ENCODE peak calls at places on chromosomes 16 and 17, in four cellular contexts. One of them, this sample, is unnamed.

GRCh38 chr17:21275579-21276339 is 8.8 kb upstream of the MAP2K3 start:
- DNase-seq in HepG2: peak
- DNase-seq in SK-N-SH: peak
- DNase-seq in GM12878: peak
- DNase-seq in this sample: peak

GRCh38 chr17:82062984-82063368 is 2.6 kb downstream of the DUS1L start:
- DNase-seq in SK-N-SH: no peak
- DNase-seq in HepG2: no peak
- DNase-seq in GM12878: no peak
- DNase-seq in this sample: no peak

GRCh38 chr16:9152649-9153501 is 61.4 kb downstream of the HAPSTR1 start:
- DNase-seq in SK-N-SH: no peak
- DNase-seq in GM12878: no peak
- DNase-seq in HepG2: no peak
- DNase-seq in this sample: no peak

GRCh38 chr16:962366-962765 is 8.4 kb downstream of the LMF1 start:
- DNase-seq in HepG2: no peak
- DNase-seq in GM12878: no peak
- DNase-seq in SK-N-SH: no peak
- DNase-seq in this sample: no peak

GRCh38 chr17:79624658-79625478 is 14.0 kb upstream of the RBFOX3 start:
- DNase-seq in SK-N-SH: peak
- DNase-seq in HepG2: no peak
- DNase-seq in GM12878: no peak
- DNase-seq in this sample: peak

GRCh38 chr17:43753488-43754129 is 5.0 kb downstream of the SOST start:
- DNase-seq in GM12878: peak
- DNase-seq in SK-N-SH: no peak
- DNase-seq in HepG2: no peak
- DNase-seq in this sample: no peak

GRCh38 chr17:50603340-50603739 is 31.3 kb upstream of the ABCC3 start:
- DNase-seq in SK-N-SH: peak
- DNase-seq in HepG2: peak
- DNase-seq in GM12878: no peak
- DNase-seq in this sample: no peak

GRCh38 chr17:385195-385835 is 32.7 kb upstream of the RPH3AL start:
- DNase-seq in GM12878: no peak
- DNase-seq in SK-N-SH: peak
- DNase-seq in HepG2: no peak
- DNase-seq in this sample: peak

GRCh38 chr16:65119905-65120341 is 1.9 kb downstream of the CDH11 start:
- DNase-seq in GM12878: no peak
- DNase-seq in SK-N-SH: no peak
- DNase-seq in HepG2: no peak
- DNase-seq in this sample: no peak

GRCh38 chr16:56425439-56425832 is at the start of gene AMFR:
- DNase-seq in SK-N-SH: peak
- DNase-seq in HepG2: peak
- DNase-seq in GM12878: no peak
- DNase-seq in this sample: peak

GRCh38 chr17:32927201-32927723 is 691 bp upstream of the TMEM98 start:
- DNase-seq in SK-N-SH: no peak
- DNase-seq in GM12878: no peak
- DNase-seq in HepG2: peak
- DNase-seq in this sample: no peak

GRCh38 chr16:55257971-55258613 is 65.9 kb upstream of the IRX6 start:
- DNase-seq in SK-N-SH: peak
- DNase-seq in GM12878: no peak
- DNase-seq in HepG2: peak
- DNase-seq in this sample: peak

GRCh38 chr16:68091604-68092261 is 6.6 kb downstream of the NFATC3 start:
- DNase-seq in SK-N-SH: no peak
- DNase-seq in HepG2: peak
- DNase-seq in GM12878: no peak
- DNase-seq in this sample: no peak

GRCh38 chr17:81157848-81158687 is 7.2 kb upstream of the PVALEF start:
- DNase-seq in HepG2: no peak
- DNase-seq in GM12878: no peak
- DNase-seq in SK-N-SH: no peak
- DNase-seq in this sample: no peak

GRCh38 chr16:83878838-83879237 is 20.1 kb upstream of the MLYCD start:
- DNase-seq in SK-N-SH: peak
- DNase-seq in GM12878: no peak
- DNase-seq in HepG2: peak
- DNase-seq in this sample: no peak

GRCh38 chr17:48478224-48479013 is 48.4 kb upstream of the SKAP1 start:
- DNase-seq in GM12878: peak
- DNase-seq in SK-N-SH: no peak
- DNase-seq in HepG2: no peak
- DNase-seq in this sample: no peak

GRCh38 chr17:50765454-50766221 is 1.7 kb downstream of the ANKRD40CL start:
- DNase-seq in HepG2: peak
- DNase-seq in SK-N-SH: no peak
- DNase-seq in GM12878: peak
- DNase-seq in this sample: no peak

GRCh38 chr17:49687878-49688491 is 10.1 kb upstream of the SPOP start:
- DNase-seq in GM12878: no peak
- DNase-seq in HepG2: peak
- DNase-seq in SK-N-SH: no peak
- DNase-seq in this sample: no peak

GRCh38 chr16:66705790-66706505 is 9.4 kb upstream of the CMTM4 start:
- DNase-seq in GM12878: no peak
- DNase-seq in HepG2: no peak
- DNase-seq in SK-N-SH: no peak
- DNase-seq in this sample: no peak

GRCh38 chr16:30760577-30761426 is 1.1 kb downstream of the CFAP119 start:
- DNase-seq in GM12878: no peak
- DNase-seq in HepG2: no peak
- DNase-seq in SK-N-SH: no peak
- DNase-seq in this sample: no peak

GRCh38 chr17:80107231-80108021 is 6.0 kb downstream of the GAA start:
- DNase-seq in HepG2: no peak
- DNase-seq in GM12878: no peak
- DNase-seq in SK-N-SH: no peak
- DNase-seq in this sample: no peak

GRCh38 chr17:50064253-50064991 is 8.5 kb downstream of the ITGA3 start:
- DNase-seq in HepG2: no peak
- DNase-seq in GM12878: no peak
- DNase-seq in SK-N-SH: peak
- DNase-seq in this sample: no peak

GRCh38 chr17:30996481-30996880 is 25.6 kb downstream of the RNF135 start:
- DNase-seq in GM12878: no peak
- DNase-seq in HepG2: no peak
- DNase-seq in SK-N-SH: no peak
- DNase-seq in this sample: no peak

GRCh38 chr17:32523017-32523680 is 36.4 kb downstream of the CDK5R1 start:
- DNase-seq in GM12878: peak
- DNase-seq in SK-N-SH: no peak
- DNase-seq in HepG2: no peak
- DNase-seq in this sample: no peak

GRCh38 chr17:37791434-37791833 is 46.6 kb upstream of the HNF1B start:
- DNase-seq in GM12878: no peak
- DNase-seq in HepG2: peak
- DNase-seq in SK-N-SH: peak
- DNase-seq in this sample: no peak

GRCh38 chr16:12120982-12121652 is 144.6 kb downstream of the SNX29 start:
- DNase-seq in GM12878: no peak
- DNase-seq in SK-N-SH: no peak
- DNase-seq in HepG2: no peak
- DNase-seq in this sample: no peak

GRCh38 chr16:13552062-13552959 is 367.6 kb upstream of the ERCC4 start:
- DNase-seq in GM12878: peak
- DNase-seq in HepG2: no peak
- DNase-seq in SK-N-SH: no peak
- DNase-seq in this sample: no peak

GRCh38 chr17:72122002-72122310 is 1.1 kb downstream of the SOX9 start:
- DNase-seq in HepG2: no peak
- DNase-seq in GM12878: no peak
- DNase-seq in SK-N-SH: no peak
- DNase-seq in this sample: no peak

GRCh38 chr17:12088035-12088434 is 67.4 kb downstream of the MAP2K4 start:
- DNase-seq in HepG2: peak
- DNase-seq in GM12878: no peak
- DNase-seq in SK-N-SH: no peak
- DNase-seq in this sample: no peak

DNA sequence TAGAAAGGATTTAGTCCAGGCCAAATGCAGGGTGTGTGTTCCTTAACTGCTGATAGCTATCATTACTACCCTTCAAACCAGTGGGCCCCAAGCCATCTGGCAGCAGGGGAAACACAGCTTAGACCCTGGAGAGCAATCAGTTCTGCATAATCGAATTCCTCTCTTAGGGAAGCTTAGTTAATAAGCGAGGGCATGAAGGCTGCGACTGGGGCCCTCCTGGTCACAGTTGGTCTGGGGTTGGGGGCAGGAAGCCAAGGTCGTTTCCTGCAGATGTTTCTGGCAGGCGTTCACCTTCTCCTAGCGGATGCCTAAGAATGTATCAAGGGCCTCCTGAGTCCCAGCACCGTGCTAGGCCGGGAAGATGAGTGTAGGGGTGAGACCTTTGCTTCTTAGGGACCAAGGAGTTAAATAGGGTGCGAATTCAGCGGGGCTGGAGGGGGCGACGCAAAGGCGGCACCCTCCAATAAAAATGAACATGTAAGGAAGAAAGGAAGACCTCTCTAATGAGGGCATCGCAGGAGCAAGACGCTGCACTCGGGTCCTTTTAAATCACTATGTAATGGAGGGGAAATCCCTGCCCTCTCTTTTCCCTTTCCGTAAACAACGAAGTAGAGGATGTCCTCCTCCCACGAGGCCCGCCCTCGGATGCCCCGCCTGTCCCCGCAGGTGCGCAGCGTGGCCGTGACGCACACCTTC is 16.5 kb upstream of the EEF2K start:
- DNase-seq in GM12878: no peak
- DNase-seq in HepG2: no peak
- DNase-seq in SK-N-SH: peak
- DNase-seq in this sample: no peak
- TF ChIP-seq TCF12 in GM12878: no peak
- TF ChIP-seq TCF12 in HepG2: no peak
- TF ChIP-seq TCF12 in SK-N-SH: no peak
- TF ChIP-seq TCF12 in this sample: no peak

DNA sequence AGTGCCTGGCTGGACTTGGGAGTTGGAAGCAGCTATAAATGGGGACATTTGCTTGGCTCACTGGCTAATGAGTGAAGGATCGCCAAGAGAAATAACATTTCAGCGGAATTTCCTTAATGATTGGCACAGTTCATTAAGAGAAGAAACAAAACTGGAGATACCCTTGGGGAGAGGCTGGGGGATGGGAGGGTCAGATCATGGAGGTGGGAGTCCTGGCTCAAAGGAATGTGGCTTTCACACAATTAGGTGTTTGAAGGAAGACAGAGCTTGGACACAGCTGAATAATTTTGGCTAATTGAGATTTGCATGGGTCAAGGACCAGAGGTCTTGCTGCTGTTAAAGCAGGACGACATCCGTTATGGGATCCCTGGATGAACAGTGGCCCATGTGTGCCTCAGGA is 160.2 kb downstream of the HS3ST3B1 start:
- DNase-seq in GM12878: no peak
- DNase-seq in HepG2: no peak
- DNase-seq in SK-N-SH: no peak
- DNase-seq in this sample: no peak
- TF ChIP-seq YY1 in GM12878: no peak
- TF ChIP-seq YY1 in HepG2: no peak
- TF ChIP-seq YY1 in SK-N-SH: no peak
- TF ChIP-seq YY1 in this sample: no peak

DNA sequence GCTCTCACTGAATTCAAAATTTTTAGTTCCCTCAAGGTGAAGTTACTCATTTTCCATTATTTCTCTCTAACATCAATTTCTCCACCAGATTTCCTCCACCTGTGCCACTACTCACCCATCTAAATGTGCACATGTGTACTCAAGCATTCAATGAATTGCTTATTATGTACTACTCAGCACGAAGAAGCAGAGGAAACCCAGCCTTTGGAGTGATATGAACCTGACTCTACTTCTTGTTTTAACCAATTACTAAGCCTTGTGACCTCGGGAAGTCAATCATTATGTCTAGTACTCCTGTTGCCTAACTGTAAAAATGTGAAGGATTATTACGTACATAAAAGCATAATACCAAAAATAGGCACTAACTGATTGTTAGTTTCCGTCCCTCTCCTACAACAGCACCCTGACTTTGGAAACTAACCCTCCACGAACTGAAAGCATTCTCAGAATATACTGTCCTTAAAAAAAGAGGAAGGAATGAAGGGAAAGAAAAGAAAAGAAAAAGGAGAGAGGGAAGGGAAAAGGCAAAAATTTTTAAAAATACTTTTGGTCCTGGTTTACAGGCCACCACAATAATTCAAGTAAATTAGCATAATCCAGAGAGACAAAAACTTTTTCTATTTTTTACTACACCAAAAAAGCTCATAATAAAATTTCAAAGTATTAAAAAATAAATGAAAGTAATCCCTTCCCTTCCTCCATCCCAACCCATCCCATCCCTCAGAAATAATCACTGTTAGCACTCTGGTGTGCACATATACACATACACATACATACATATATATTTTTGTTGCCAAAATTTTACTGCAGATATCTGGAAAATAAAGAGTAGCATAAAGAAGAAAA is 53.6 kb downstream of the KANSL1 start:
- DNase-seq in SK-N-SH: no peak
- DNase-seq in GM12878: no peak
- DNase-seq in HepG2: no peak
- DNase-seq in this sample: no peak
- TF ChIP-seq EP300 in SK-N-SH: no peak
- TF ChIP-seq EP300 in GM12878: no peak
- TF ChIP-seq EP300 in HepG2: no peak
- TF ChIP-seq EP300 in this sample: no peak

GRCh38 chr17:67600408-67600807 is 117.3 kb upstream of the NOL11 start:
- DNase-seq in HepG2: no peak
- DNase-seq in SK-N-SH: no peak
- DNase-seq in GM12878: no peak
- DNase-seq in this sample: no peak

GRCh38 chr17:67602439-67602838 is 115.3 kb upstream of the NOL11 start:
- DNase-seq in HepG2: no peak
- DNase-seq in SK-N-SH: no peak
- DNase-seq in GM12878: no peak
- DNase-seq in this sample: no peak

GRCh38 chr17:67601897-67602296 is 115.8 kb upstream of the NOL11 start:
- DNase-seq in SK-N-SH: no peak
- DNase-seq in HepG2: no peak
- DNase-seq in GM12878: no peak
- DNase-seq in this sample: no peak

GRCh38 chr17:67605259-67605912 is 112.3 kb upstream of the NOL11 start:
- DNase-seq in HepG2: no peak
- DNase-seq in GM12878: no peak
- DNase-seq in SK-N-SH: peak
- DNase-seq in this sample: no peak

DNA sequence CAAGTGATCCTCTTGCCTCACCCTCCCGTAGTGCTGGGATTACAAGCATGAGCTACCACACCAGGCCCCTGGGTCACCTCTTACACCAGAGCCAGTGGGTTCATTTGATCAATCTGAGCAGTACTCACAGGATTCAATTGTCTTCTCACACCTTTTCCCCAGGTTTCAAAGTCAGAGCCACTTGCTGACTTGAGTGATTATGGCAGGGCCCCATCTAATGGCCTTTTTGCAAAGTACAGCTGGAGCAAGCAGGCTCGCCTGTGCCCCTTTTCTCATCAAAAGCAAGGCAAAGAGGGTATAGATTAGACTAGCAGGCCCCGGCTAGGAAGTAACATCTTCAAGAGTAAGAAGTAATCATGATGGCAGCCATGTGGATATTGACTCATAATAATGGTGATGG is 114.8 kb upstream of the NOL11 start:
- DNase-seq in GM12878: no peak
- DNase-seq in SK-N-SH: peak
- DNase-seq in HepG2: peak
- DNase-seq in this sample: peak
- TF ChIP-seq TCF12 in GM12878: no peak
- TF ChIP-seq TCF12 in SK-N-SH: no peak
- TF ChIP-seq TCF12 in HepG2: no peak
- TF ChIP-seq TCF12 in this sample: no peak